ENCODE peak calls at places on chromosomes 13 and 19, in six cellular contexts. R is NT2/D1, M is left lung, H is foreskin keratinocyte, U is left ventricle myocardium inferior, O is H9. Y is an unnamed sample.

GRCh38 chr19:16016226-16017137 is 59.8 kb upstream of the TPM4 start:
- DNase-seq in R (no peak), M (no peak), H (no peak), U (no peak), O (no peak), Y (no peak)

GRCh38 chr13:101784313-101784712 is 331.8 kb downstream of the ITGBL1 start:
- DNase-seq in R (no peak), M (no peak), H (no peak), U (no peak), O (no peak), Y (no peak)

GRCh38 chr13:20721454-20722357 is 18.2 kb downstream of the IL17D start:
- DNase-seq in R (no peak), M (no peak), H (peak; percentile 43), U (peak; percentile 55), O (peak; percentile 68), Y (no peak)

GRCh38 chr19:37172368-37173366 is at the start of gene ZNF585A:
- DNase-seq in R (peak; percentile 86), M (peak; percentile 94), H (peak; percentile 94), U (peak; percentile 89), O (peak; percentile 96), Y (peak; percentile 82)

GRCh38 chr13:100392709-100393630 is 195.6 kb downstream of the GGACT start:
- DNase-seq in R (peak; percentile 49), M (peak; percentile 87), H (peak; percentile 96), U (peak; percentile 56), O (peak; percentile 86), Y (peak; percentile 85)

GRCh38 chr13:106117035-106117434 is 418.4 kb downstream of the EFNB2 start:
- DNase-seq in R (no peak), M (no peak), H (no peak), U (no peak), O (no peak), Y (no peak)

GRCh38 chr13:30607908-30608307 is 9.8 kb upstream of the USPL1 start:
- DNase-seq in R (no peak), M (peak; percentile 55), H (peak; percentile 9), U (no peak), O (no peak), Y (no peak)

GRCh38 chr19:38404858-38405257 is 2.0 kb downstream of the FAM98C start:
- DNase-seq in R (no peak), M (no peak), H (no peak), U (no peak), O (no peak), Y (no peak)

GRCh38 chr19:45640849-45641273 is 1.7 kb upstream of the EML2 start:
- DNase-seq in R (no peak), M (peak; percentile 48), H (no peak), U (no peak), O (peak; percentile 86), Y (no peak)

GRCh38 chr19:54107876-54108490 is 5.3 kb downstream of the NDUFA3 start:
- DNase-seq in R (no peak), M (peak; percentile 29), H (no peak), U (no peak), O (no peak), Y (no peak)

GRCh38 chr13:80900557-80900956 is 559.6 kb upstream of the SPRY2 start:
- DNase-seq in R (no peak), M (no peak), H (no peak), U (no peak), O (no peak), Y (no peak)

DNA sequence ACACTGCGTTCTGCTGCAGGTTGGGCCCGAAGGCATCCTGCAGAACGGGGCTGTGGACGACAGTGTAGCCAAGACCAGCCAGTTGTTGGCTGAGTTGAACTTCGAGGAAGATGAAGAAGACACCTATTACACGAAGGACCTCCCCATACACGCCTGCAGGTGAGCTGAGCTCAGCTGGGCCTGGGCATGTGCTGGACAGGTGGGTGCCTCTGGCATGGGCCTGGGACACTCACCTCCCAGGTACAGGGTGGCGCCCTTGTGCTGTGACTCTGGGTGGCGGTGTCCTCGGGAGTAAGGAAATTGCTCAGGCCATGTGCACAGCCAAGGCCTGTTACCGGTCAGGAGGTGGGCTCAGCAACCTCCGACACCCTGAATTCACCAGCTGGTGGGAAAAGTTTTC is 14.2 kb downstream of the UPF1 start:
- DNase-seq in R (no peak), M (no peak), H (no peak), U (no peak), O (no peak), Y (peak; percentile 50)
- H3K4me1 ChIP-seq in R (peaks cover 22% of the 10 kb centered on the region), M (peaks cover 93% of the 10 kb centered on the region), H (peaks cover 19% of the 10 kb centered on the region), U (peaks cover 96% of the 10 kb centered on the region), O (no peaks in the 10 kb centered on the region), Y (peaks cover 19% of the 10 kb centered on the region)

DNA sequence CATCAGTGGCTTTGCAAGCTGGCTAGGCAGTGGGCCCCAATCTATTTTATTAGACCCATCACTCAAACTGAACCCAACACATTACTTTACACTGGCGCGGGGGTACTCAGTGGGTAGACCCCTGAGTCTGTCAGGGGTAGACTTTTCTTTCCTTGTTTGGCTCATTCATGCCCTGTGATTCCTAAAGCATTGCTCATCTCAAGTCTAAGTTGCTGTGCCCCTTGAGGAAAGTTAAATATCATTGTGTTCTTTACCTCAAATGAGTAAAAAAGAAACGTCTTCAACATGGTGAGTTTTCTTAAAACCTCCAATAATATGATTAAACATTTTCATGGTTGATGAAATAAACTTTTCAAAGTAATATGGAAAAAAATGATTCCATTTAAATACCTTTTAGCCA is 254.8 kb downstream of the DLEU7 start:
- DNase-seq in R (no peak), M (no peak), H (no peak), U (no peak), O (no peak), Y (no peak)
- H3K4me1 ChIP-seq in R (no peaks in the 10 kb centered on the region), M (no peaks in the 10 kb centered on the region), H (peaks cover 26% of the 10 kb centered on the region), U (peaks cover 25% of the 10 kb centered on the region), O (peaks cover 2% of the 10 kb centered on the region), Y (peaks cover 42% of the 10 kb centered on the region)

GRCh38 chr19:47310819-47311218 is 1.2 kb downstream of the C5AR1 start:
- DNase-seq in R (no peak), M (peak; percentile 74), H (peak; percentile 35), U (peak; percentile 50), O (no peak), Y (peak; percentile 83)
- H3K4me1 ChIP-seq in R (no peaks in the 10 kb centered on the region), M (peaks cover 52% of the 10 kb centered on the region), H (no peaks in the 10 kb centered on the region), U (no peaks in the 10 kb centered on the region), O (no peaks in the 10 kb centered on the region), Y (peaks cover 12% of the 10 kb centered on the region)

DNA sequence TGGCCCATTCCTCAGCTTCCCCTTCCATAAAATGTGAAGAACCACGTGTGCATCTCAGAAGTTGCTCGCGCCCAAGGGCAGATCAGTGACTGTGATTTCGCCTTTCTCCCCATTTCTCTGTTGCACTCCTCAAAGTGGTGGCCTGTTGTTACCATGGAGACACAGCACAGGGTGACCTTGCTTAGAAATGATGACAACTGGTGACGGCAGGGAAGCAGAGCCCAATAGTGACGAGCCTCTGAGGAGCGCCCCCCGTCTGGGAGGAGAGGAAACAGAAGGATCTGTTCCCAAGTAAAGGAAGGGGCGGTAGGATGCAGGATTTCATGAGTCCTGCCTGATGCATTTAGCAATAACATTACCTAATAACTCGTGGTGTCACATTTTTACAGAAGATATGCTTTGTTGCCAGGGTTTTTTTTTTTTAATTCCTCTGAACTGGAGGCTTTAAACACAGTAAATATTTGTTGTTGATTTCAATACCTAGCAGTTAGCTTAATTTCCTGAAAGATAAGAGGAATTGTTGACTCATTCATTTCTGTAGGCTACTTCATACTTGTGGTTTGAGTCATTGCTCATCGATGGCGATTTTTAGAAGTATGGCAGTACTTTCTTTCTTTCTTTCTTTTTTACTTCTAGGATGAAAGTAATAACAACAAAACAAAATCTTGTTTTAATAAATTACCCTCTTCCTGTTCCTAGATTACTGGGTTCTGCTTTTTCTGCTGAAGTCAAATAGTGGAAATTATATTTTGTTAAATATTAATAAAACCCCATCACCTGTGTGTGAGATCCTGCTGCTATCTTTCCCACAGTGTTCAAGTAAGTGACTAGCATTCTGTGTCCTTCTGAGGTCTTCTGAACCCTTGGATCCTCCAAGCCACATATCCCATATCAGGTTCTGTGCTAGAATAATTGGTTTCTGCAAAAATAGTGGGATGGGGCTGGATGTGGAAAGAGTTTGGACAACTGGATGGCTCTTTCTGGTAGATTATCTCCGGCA is 36.0 kb downstream of the MBNL2 start:
- DNase-seq in R (no peak), M (no peak), H (peak; percentile 84), U (peak; percentile 40), O (peak; percentile 84), Y (no peak)
- H3K4me1 ChIP-seq in R (no peaks in the 10 kb centered on the region), M (peaks cover 73% of the 10 kb centered on the region), H (peaks cover 45% of the 10 kb centered on the region), U (peaks cover 98% of the 10 kb centered on the region), O (peaks cover 15% of the 10 kb centered on the region), Y (peaks cover 68% of the 10 kb centered on the region)

DNA sequence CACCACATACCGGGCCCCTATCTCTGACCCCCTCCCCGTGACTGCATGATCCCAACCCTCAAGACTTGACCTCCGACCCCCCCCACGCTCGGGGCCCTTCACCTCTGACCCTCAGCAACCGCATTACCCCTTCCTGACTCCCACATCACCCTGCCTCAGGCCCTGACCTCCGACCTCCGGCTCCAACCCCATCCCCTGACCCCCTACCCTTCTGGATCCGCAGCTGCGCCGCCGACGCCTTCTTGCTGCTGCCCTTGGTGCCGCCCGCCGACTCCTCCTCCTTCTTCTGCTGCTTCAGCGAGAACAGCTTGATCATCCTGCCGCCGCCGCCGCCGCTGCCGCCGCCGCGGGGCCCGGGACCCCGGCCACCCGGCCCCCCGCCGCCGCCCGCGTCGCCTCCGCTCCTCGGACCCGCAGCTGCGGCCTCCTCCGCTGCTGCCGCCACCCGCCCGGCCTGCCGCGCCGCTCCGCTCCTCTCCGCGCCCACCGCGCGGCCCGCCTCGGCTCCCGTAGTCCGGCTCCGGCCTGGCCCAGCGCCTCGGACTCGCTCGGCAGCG is at the start of gene UBE2M:
- DNase-seq in R (no peak), M (peak; percentile 72), H (no peak), U (peak; percentile 58), O (peak; percentile 66), Y (no peak)
- H3K4me1 ChIP-seq in R (no peaks in the 10 kb centered on the region), M (peaks cover 68% of the 10 kb centered on the region), H (no peaks in the 10 kb centered on the region), U (peaks cover 88% of the 10 kb centered on the region), O (no peaks in the 10 kb centered on the region), Y (no peaks in the 10 kb centered on the region)

DNA sequence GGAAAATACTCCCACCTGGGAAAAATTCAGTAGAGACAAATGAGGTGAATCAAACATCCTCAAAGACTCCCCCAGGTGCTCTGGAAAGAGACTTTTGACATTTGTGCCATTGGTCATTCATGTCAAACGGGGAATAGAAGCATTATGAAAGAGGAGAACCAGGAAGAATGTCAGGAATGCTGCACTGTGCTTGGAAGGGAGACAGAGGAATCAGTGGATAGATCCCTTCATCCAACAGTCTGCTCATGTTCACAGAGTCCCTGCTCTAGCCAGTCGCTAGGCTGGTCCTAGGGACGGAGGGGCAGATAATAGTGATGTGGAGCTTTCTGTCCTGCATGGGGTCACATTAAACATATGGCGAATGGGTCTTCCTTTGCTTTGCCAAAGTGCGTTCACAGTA is 384.4 kb downstream of the FGF9 start:
- DNase-seq in R (no peak), M (no peak), H (no peak), U (no peak), O (no peak), Y (no peak)
- H3K4me1 ChIP-seq in R (no peaks in the 10 kb centered on the region), M (no peaks in the 10 kb centered on the region), H (no peaks in the 10 kb centered on the region), U (no peaks in the 10 kb centered on the region), O (peaks cover 5% of the 10 kb centered on the region), Y (no peaks in the 10 kb centered on the region)

GRCh38 chr19:40617961-40618360 is 16.8 kb downstream of the LTBP4 start:
- DNase-seq in R (no peak), M (no peak), H (no peak), U (no peak), O (no peak), Y (no peak)

GRCh38 chr19:40621283-40621682 is 20.1 kb downstream of the LTBP4 start:
- DNase-seq in R (no peak), M (no peak), H (no peak), U (no peak), O (no peak), Y (peak; percentile 30)

GRCh38 chr19:40620161-40620485 is 19.0 kb downstream of the LTBP4 start:
- DNase-seq in R (no peak), M (no peak), H (no peak), U (no peak), O (no peak), Y (no peak)

GRCh38 chr19:40616941-40617340 is 15.8 kb downstream of the LTBP4 start:
- DNase-seq in R (no peak), M (no peak), H (no peak), U (no peak), O (no peak), Y (no peak)

GRCh38 chr19:40619333-40620160 is 18.4 kb downstream of the LTBP4 start:
- DNase-seq in R (no peak), M (no peak), H (no peak), U (no peak), O (no peak), Y (no peak)
- H3K4me1 ChIP-seq in R (peaks cover 9% of the 10 kb centered on the region), M (peaks cover 12% of the 10 kb centered on the region), H (peaks cover 5% of the 10 kb centered on the region), U (peaks cover 23% of the 10 kb centered on the region), O (no peaks in the 10 kb centered on the region), Y (peaks cover 8% of the 10 kb centered on the region)

Y was measured in RWPE2.